ENCODE peak calls at places on chromosomes 1 and 21, in five cellular contexts. U is right lobe of liver, B is stomach, T is uterus, M is body of pancreas. G is an unnamed sample.
A peak's percentile ranks its signal among the peaks of the same experiment; 100 is the strongest.

GRCh38 chr1:205477759-205478247 is 22.0 kb upstream of the BLACAT1 start:
- DNase-seq in B (peak; percentile 86), T (no peak), U (no peak), M (peak; percentile 80), G (peak; percentile 58)

GRCh38 chr1:66788231-66788939 is 12.7 kb downstream of the INSL5 start:
- DNase-seq in M (no peak), U (no peak), T (no peak), B (no peak), G (no peak)

GRCh38 chr1:63454269-63454668 is 68.8 kb downstream of the ITGB3BP start:
- DNase-seq in U (no peak), B (no peak), T (no peak), M (no peak), G (no peak)

GRCh38 chr1:113905435-113905861 is 322 bp downstream of the DCLRE1B start:
- DNase-seq in U (no peak), B (peak; percentile 29), T (peak; percentile 41), M (no peak), G (no peak)

GRCh38 chr1:198122693-198123092 is 34.1 kb upstream of the NEK7 start:
- DNase-seq in B (no peak), T (no peak), U (no peak), M (no peak), G (no peak)

GRCh38 chr1:100400332-100400933 is 48.1 kb downstream of the CDC14A start:
- DNase-seq in B (peak; percentile 46), M (peak; percentile 22), U (peak; percentile 59), T (no peak), G (no peak)

GRCh38 chr1:157403203-157403602 is 149.1 kb downstream of the FCRL5 start:
- DNase-seq in M (peak; percentile 5), B (no peak), T (no peak), U (no peak), G (peak; percentile 38)

GRCh38 chr1:112956503-112957132 is 622 bp upstream of the SLC16A1 start:
- DNase-seq in B (no peak), T (no peak), M (peak; percentile 16), U (peak; percentile 72), G (no peak)

GRCh38 chr1:3188150-3188971 is 119.4 kb downstream of the PRDM16 start:
- DNase-seq in B (peak; percentile 92), M (peak; percentile 63), T (no peak), U (no peak), G (no peak)

GRCh38 chr21:26451014-26451740 is 121.9 kb downstream of the CYYR1 start:
- DNase-seq in T (no peak), M (no peak), U (no peak), B (no peak), G (no peak)

GRCh38 chr1:214966366-214966765 is 116.2 kb upstream of the KCNK2 start:
- DNase-seq in B (no peak), M (no peak), T (no peak), U (no peak), G (no peak)

GRCh38 chr1:53739109-53739681 is at the start of gene GLIS1:
- DNase-seq in U (peak; percentile 77), M (peak; percentile 81), B (peak; percentile 77), T (peak; percentile 65), G (peak; percentile 92)

GRCh38 chr21:42518216-42518615 is 4.6 kb downstream of the SLC37A1 start:
- DNase-seq in M (no peak), T (no peak), B (no peak), U (no peak), G (peak; percentile 97)

GRCh38 chr1:168499094-168500049 is 44.4 kb downstream of the XCL2 start:
- DNase-seq in U (no peak), T (no peak), M (no peak), B (no peak), G (no peak)

GRCh38 chr21:36113647-36114428 is 21.0 kb upstream of the CBR3 start:
- DNase-seq in T (no peak), B (peak; percentile 85), M (peak; percentile 30), U (peak; percentile 91), G (no peak)

GRCh38 chr1:150194381-150195031 is 41.4 kb downstream of the ANP32E start:
- DNase-seq in U (no peak), T (no peak), M (no peak), B (no peak), G (no peak)

GRCh38 chr1:18973446-18973955 is 17.0 kb upstream of the IFFO2 start:
- DNase-seq in B (no peak), M (no peak), T (no peak), U (no peak), G (no peak)

GRCh38 chr1:116487016-116487415 is 83.8 kb downstream of the CD58 start:
- DNase-seq in B (no peak), U (no peak), M (no peak), T (no peak), G (no peak)

GRCh38 chr1:243503155-243503554 is 247.3 kb downstream of the SDCCAG8 start:
- DNase-seq in U (no peak), B (no peak), M (no peak), T (no peak), G (no peak)

GRCh38 chr1:53219711-53220110 is 723 bp downstream of the CZIB start:
- DNase-seq in U (no peak), T (no peak), M (no peak), B (no peak), G (no peak)

GRCh38 chr1:217393901-217394300 is 237.0 kb downstream of the GPATCH2 start:
- DNase-seq in B (no peak), U (no peak), T (no peak), M (no peak), G (no peak)

GRCh38 chr1:25051906-25052305 is 121.8 kb upstream of the RUNX3 start:
- DNase-seq in M (no peak), U (no peak), T (no peak), B (no peak), G (no peak)

GRCh38 chr1:7953850-7954609 is 7.5 kb upstream of the PARK7 start:
- DNase-seq in U (peak; percentile 98), T (peak; percentile 93), B (peak; percentile 96), M (peak; percentile 97), G (no peak)

GRCh38 chr1:244862699-244863490 is 1.4 kb downstream of the HNRNPU start:
- DNase-seq in U (peak; percentile 98), T (peak; percentile 97), M (peak; percentile 98), B (peak; percentile 98), G (peak; percentile 79)
- TF ChIP-seq POLR2A in U (peak; percentile 82), T (peak; percentile 68), M (peak; percentile 77), B (no peak), G (peak; percentile 32)

GRCh38 chr1:179017383-179018326 is 8.0 kb upstream of the FAM20B start:
- DNase-seq in T (no peak), B (no peak), M (no peak), U (no peak), G (no peak)
- TF ChIP-seq POLR2A in T (no peak), B (no peak), M (no peak), U (no peak), G (no peak)

DNA sequence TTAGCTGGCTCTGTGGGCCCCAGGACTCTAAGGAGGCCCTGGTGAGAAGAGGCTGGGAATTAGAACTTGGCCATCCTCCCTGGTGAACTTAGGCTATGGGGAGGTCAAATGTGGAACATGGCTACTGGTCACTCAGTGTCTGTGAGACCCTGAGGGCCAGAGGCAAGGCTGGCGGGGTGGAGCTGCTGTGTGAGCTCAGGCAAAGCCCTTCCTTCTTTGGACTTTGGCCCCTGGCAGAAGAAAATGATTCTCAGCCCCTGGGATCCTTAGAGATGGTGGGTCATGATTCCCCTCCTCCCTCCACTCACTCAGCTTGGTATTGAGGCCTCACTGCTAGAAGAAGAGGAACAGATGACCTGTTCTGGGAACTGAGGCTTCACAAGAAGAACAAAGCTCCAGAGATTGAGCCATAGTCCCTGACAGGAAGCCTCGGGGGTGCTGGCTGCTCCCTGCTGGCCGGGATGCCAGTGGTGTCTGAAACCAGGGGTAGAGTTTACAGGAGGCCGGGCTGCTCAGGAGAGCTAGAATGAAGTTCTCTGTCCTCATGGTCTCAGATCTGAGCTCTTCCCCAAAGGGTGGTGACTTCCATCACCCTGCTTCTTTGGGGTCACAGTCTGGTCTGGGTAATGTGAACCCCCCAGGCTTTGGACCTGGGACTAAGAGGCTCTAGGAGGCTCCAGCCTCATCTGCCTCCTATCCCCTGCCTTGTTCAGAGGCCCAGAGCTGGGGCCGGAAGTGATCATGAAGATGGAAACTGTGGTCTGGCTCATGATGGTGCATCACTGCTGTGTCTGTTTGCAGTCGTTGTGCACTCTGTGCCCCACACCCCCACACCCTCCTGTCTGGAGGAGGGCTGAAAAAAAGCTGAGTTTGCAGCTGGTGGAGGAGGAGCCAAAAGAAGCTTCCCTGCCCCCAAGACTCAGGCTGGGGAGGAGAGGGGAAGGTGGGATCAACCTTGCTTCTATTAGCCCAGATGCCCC is 905 bp downstream of the BTBD19 start:
- DNase-seq in T (peak; percentile 73), U (peak; percentile 65), M (peak; percentile 77), B (peak; percentile 51), G (no peak)
- TF ChIP-seq POLR2A in T (peak; percentile 13), U (no peak), M (no peak), B (no peak), G (peak; percentile 3)

DNA sequence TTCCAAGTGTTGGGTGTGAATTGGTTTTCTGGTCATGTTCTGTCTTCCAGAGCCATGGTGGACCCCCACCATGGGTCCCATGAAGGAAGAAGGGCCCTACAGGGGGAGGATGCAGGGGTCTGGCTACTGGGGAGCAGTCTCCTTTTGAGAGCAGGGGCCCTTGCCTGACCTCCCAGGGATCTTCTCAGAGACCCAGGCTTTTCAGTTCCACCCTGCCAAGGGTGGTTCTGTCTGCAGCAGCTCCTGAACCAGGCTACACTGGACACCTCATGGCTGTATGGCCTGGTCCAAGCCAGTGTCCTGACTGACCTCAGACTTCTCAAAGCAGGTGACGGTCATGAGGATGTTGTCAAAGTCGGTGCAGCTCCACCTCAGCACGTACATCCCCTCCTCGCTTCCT is 109.0 kb downstream of the JAK1 start:
- DNase-seq in M (no peak), T (peak; percentile 9), U (no peak), B (no peak), G (no peak)
- TF ChIP-seq POLR2A in M (no peak), T (no peak), U (no peak), B (no peak), G (no peak)

DNA sequence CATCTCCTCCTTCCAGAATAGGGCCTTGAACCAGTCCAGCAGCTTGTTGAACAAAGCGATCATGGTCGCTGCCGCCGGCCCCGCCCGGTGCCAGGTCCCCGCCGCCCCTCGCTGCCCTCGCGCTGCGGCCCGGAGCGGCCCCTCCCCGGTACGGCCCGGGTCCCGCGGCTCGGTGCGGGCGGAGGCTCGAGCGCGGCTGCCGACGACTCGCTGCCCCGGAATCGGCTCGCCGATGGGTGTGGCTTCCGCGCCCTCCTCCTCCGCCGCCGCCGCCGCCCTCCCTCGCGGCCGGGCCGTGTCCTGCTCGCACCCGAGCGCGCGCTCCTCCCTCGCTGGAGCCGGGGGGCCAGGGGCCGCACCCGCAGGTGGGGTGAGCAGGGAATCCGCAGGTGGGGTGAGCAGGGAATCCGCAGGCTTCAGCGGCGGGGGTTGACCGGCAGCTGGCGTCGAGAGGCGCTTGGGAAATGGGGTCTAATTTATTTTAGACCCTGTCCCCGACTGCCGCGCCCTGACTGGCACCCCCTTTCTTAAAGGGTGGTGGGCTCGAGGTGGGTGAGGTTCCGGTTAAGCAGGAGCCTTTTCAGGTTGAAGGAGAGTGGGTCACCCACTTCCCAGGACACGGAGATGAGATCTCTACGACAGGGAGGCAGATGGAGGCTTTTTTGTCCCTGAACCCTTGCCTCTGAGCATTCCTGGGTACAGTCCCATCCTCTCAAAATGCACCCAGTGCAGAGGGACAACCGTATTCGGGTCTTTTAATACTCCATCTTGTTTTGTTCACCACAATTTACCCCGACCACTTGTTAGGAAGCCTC is at the start of gene ARL8A:
- DNase-seq in B (peak; percentile 73), U (peak; percentile 85), M (peak; percentile 70), T (peak; percentile 49), G (peak; percentile 62)
- TF ChIP-seq POLR2A in B (no peak), U (peak; percentile 86), M (peak; percentile 55), T (peak; percentile 52), G (peak; percentile 79)

GRCh38 chr1:17596186-17596585 is 56.7 kb downstream of the ARHGEF10L start:
- DNase-seq in U (no peak), T (no peak), M (no peak), B (no peak), G (no peak)
- TF ChIP-seq POLR2A in U (no peak), T (no peak), M (no peak), B (no peak), G (no peak)